ENCODE peak calls at places on chromosome 2, in six cellular contexts. X, F, P, N, O and D are unnamed samples.

GRCh38 chr2:70467237-70467636 is 86.4 kb downstream of the TGFA start:
- DNase-seq in X (no peak), F (no peak), P (no peak), N (no peak), O (no peak), D (no peak)

GRCh38 chr2:240946654-240947053 is 40.5 kb downstream of the CROCC2 start:
- DNase-seq in X (peak; percentile 36), F (no peak), P (peak; percentile 3), N (no peak), O (no peak), D (peak; percentile 6)

GRCh38 chr2:44933434-44933951 is 8.0 kb upstream of the SIX3 start:
- DNase-seq in X (no peak), F (no peak), P (no peak), N (no peak), O (no peak), D (no peak)

GRCh38 chr2:180707867-180708205 is 272.6 kb upstream of the UBE2E3 start:
- DNase-seq in X (no peak), F (peak; percentile 46), P (peak; percentile 14), N (peak; percentile 8), O (peak; percentile 26), D (no peak)

GRCh38 chr2:134758632-134759031 is 39.8 kb upstream of the TMEM163 start:
- DNase-seq in X (no peak), F (no peak), P (no peak), N (no peak), O (no peak), D (no peak)

GRCh38 chr2:15243762-15244161 is 317.4 kb downstream of the NBAS start:
- DNase-seq in X (no peak), F (peak; percentile 31), P (no peak), N (peak; percentile 42), O (no peak), D (no peak)

GRCh38 chr2:152304845-152305244 is 30.1 kb upstream of the FMNL2 start:
- DNase-seq in X (no peak), F (no peak), P (no peak), N (no peak), O (no peak), D (no peak)

GRCh38 chr2:108377411-108377810 is 343 bp upstream of the SULT1C4 start:
- DNase-seq in X (no peak), F (no peak), P (no peak), N (no peak), O (no peak), D (no peak)

GRCh38 chr2:74429487-74430451 is 8.2 kb downstream of the WDR54 start:
- DNase-seq in X (no peak), F (no peak), P (peak; percentile 65), N (no peak), O (no peak), D (no peak)

GRCh38 chr2:240846881-240847601 is 21.6 kb upstream of the AGXT start:
- DNase-seq in X (no peak), F (no peak), P (no peak), N (no peak), O (no peak), D (peak; percentile 91)

GRCh38 chr2:109376115-109376514 is 237.7 kb downstream of the SEPTIN10 start:
- DNase-seq in X (no peak), F (no peak), P (peak; percentile 52), N (no peak), O (no peak), D (peak; percentile 0)

GRCh38 chr2:567865-568638 is 109.2 kb downstream of the TMEM18 start:
- DNase-seq in X (peak; percentile 71), F (no peak), P (no peak), N (no peak), O (no peak), D (no peak)

GRCh38 chr2:71190959-71191943 is 35.7 kb downstream of the PAIP2B start:
- DNase-seq in X (no peak), F (peak; percentile 9), P (no peak), N (peak; percentile 32), O (no peak), D (no peak)

GRCh38 chr2:54560146-54560881 is 104.2 kb downstream of the SPTBN1 start:
- DNase-seq in X (peak; percentile 55), F (peak; percentile 54), P (peak; percentile 69), N (no peak), O (no peak), D (peak; percentile 57)

GRCh38 chr2:19989681-19990415 is at the start of gene WDR35:
- DNase-seq in X (peak; percentile 94), F (peak; percentile 88), P (peak; percentile 93), N (peak; percentile 97), O (peak; percentile 88), D (peak; percentile 93)

GRCh38 chr2:101234169-101234938 is 18.3 kb upstream of the CNOT11 start:
- DNase-seq in X (no peak), F (no peak), P (no peak), N (no peak), O (no peak), D (no peak)
- H3K4me1 ChIP-seq in X (no peaks in the 10 kb centered on the region), F (peaks cover 16% of the 10 kb centered on the region), P (peaks cover 10% of the 10 kb centered on the region), N (no peaks in the 10 kb centered on the region), O (peaks cover 1% of the 10 kb centered on the region), D (peaks cover 7% of the 10 kb centered on the region)

DNA sequence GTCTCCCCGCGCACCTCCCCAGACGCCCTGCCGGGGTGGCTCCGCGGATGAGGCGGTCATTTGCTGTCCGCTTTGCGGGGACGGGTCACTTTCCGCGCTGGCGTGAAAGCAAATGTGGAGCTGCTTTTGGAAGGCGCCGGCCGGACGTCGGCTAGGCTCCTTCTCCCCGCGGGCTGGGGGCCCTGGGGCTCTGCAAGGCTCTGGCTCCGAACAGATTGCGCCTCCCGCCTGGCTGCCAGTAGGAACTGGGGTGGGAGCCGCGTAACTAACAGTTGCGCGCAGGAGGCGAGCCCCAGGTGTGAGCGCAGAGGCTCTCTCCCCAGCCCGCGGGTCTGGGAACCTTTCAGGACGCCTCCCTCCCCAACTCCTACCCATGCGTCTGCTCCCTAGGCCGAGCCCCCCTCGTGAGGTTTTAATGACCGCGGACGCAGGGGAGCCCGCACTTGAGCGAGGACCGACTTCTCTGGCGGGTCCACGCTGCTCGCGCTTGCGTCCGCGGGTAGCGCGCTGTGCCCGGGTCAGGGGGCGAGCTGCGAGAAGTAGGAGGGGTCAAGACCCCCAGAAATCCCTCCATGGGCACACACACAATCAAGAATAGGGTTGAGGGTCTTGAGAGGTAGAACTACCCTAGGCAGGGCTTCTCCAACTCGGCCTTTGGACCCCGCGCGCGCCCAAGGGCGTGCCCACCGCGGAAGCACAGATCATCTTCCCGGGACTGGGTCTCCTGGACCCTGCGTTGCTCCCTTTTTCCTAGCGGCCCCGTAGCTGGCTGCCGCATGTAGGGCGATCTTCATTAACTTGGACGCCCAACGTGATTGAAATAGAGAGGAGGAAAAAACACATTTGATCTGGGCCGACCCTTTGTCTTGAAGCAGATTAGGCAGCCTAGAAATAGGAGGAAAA is 146.8 kb downstream of the MEIS1 start:
- DNase-seq in X (peak; percentile 49), F (no peak), P (no peak), N (peak; percentile 64), O (no peak), D (no peak)
- H3K27me3 ChIP-seq in X (no peaks in the 10 kb centered on the region), F (peaks cover 47% of the 10 kb centered on the region), P (peaks cover 85% of the 10 kb centered on the region), N (peaks cover 31% of the 10 kb centered on the region), O (peaks cover 83% of the 10 kb centered on the region), D (peaks cover 95% of the 10 kb centered on the region)

GRCh38 chr2:234419726-234420125 is 77.2 kb downstream of the ARL4C start:
- DNase-seq in X (no peak), F (no peak), P (no peak), N (no peak), O (no peak), D (no peak)
- H3K4me1 ChIP-seq in X (no peaks in the 10 kb centered on the region), F (no peaks in the 10 kb centered on the region), P (peaks cover 20% of the 10 kb centered on the region), N (peaks cover under 1% of the 10 kb centered on the region), O (peaks cover 4% of the 10 kb centered on the region), D (peaks cover 3% of the 10 kb centered on the region)

GRCh38 chr2:218982312-218983262 is 2.4 kb downstream of the FEV start:
- DNase-seq in X (no peak), F (no peak), P (no peak), N (no peak), O (no peak), D (no peak)
- H3K27me3 ChIP-seq in X (peaks cover 2% of the 10 kb centered on the region), F (peaks cover 26% of the 10 kb centered on the region), P (peaks cover 100% of the 10 kb centered on the region), N (peaks cover 61% of the 10 kb centered on the region), O (peaks cover 90% of the 10 kb centered on the region), D (peaks cover 67% of the 10 kb centered on the region)

GRCh38 chr2:212695426-212695825 is 156.8 kb upstream of the ERBB4 start:
- DNase-seq in X (no peak), F (no peak), P (no peak), N (no peak), O (no peak), D (no peak)
- H3K4me1 ChIP-seq in X (no peaks in the 10 kb centered on the region), F (no peaks in the 10 kb centered on the region), P (no peaks in the 10 kb centered on the region), N (no peaks in the 10 kb centered on the region), O (peaks cover 5% of the 10 kb centered on the region), D (no peaks in the 10 kb centered on the region)

DNA sequence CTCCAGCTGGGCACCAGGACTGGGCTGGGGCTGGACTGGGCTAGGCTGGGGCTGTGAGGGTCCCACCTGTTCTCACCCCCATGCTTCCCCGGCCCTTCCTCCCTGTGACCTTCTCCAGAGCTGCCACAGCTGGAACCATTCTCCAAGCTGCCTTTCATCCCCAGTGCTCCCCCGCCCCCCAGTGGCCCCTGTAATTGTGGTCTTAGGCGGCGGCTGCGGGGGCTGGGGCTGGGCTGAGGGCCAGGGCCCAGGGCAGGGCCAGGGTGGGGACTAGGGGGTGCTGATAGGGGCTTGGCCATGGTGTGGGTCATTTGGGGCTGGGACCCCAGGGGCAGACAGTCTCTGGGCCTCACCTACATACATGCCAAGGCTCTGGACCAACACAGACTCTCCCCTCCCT is 2.8 kb upstream of the WNT10A start:
- DNase-seq in X (peak; percentile 28), F (no peak), P (no peak), N (no peak), O (no peak), D (no peak)
- H3K27me3 ChIP-seq in X (no peaks in the 10 kb centered on the region), F (peaks cover 33% of the 10 kb centered on the region), P (peaks cover 99% of the 10 kb centered on the region), N (peaks cover 76% of the 10 kb centered on the region), O (peaks cover 99% of the 10 kb centered on the region), D (peaks cover 17% of the 10 kb centered on the region)

DNA sequence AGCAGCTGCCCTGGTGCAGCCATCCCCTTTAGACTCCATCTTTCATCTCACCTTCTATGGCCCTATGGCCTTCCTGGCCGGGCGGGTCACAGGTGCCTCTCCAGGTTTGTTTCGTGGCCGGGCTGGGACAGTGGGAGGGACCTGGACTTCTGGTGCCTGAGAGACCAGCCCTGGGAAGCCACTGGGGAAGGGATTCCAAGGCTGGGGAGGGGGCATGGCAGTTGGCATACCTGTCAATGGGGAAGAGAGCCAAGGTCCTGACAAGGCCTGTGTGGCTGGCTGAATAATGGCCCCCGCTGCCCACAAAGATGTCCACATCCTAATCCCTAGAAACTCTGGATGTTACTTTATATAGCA is 7.7 kb downstream of the NEU2 start:
- DNase-seq in X (no peak), F (no peak), P (no peak), N (no peak), O (no peak), D (no peak)
- H3K4me1 ChIP-seq in X (no peaks in the 10 kb centered on the region), F (no peaks in the 10 kb centered on the region), P (no peaks in the 10 kb centered on the region), N (no peaks in the 10 kb centered on the region), O (peaks cover 2% of the 10 kb centered on the region), D (no peaks in the 10 kb centered on the region)

GRCh38 chr2:114384441-114384840 is 58.0 kb upstream of the DPP10 start:
- DNase-seq in X (no peak), F (no peak), P (no peak), N (no peak), O (no peak), D (no peak)

DNA sequence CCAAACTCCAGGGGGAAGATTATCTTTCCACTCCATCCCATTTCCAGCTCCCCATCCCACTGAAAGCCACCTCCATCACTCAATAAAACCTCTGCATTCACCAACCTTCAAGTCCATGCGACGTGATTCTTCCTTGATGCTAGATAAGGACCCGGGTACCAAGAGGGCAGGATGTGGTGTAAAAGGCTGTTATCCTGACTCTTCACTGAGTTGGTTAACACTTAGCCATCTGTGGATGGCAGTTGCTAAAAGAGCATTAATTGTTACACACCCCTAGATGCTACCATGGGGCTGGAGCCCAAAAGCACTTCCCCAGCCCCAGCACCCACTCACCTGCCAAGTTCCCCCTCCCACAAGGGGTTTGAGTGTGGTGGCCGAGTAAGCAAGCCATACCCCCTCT is 53.4 kb upstream of the DPP10 start:
- DNase-seq in X (no peak), F (no peak), P (no peak), N (no peak), O (no peak), D (no peak)
- H3K27me3 ChIP-seq in X (no peaks in the 10 kb centered on the region), F (no peaks in the 10 kb centered on the region), P (no peaks in the 10 kb centered on the region), N (no peaks in the 10 kb centered on the region), O (no peaks in the 10 kb centered on the region), D (no peaks in the 10 kb centered on the region)